ENCODE peak calls at places on chromosomes 11 and 22, in six cellular contexts. A is stimulated activated CD4-positive, alpha-beta T cell treated with anti-CD3 and anti-CD28 coated beads, Interleukin-4, amount 100 ng/mL, for 48 hours; W is WTC11; M is CD8-positive, alpha-beta memory T cell; H is anterior cingulate cortex; B is ELR. D is an unnamed sample.

GRCh38 chr11:113331988-113332387 is 17.6 kb downstream of the TTC12 start:
- DNase-seq in H (no peak), B (no peak), A (no peak), M (no peak), W (no peak), D (no peak)

GRCh38 chr22:25453557-25453956 is 110.9 kb upstream of the GRK3 start:
- DNase-seq in W (no peak), M (no peak), B (no peak), A (peak), H (no peak), D (no peak)

GRCh38 chr11:2912498-2912897 is 16.7 kb downstream of the PHLDA2 start:
- DNase-seq in H (no peak), A (no peak), B (peak), W (no peak), M (no peak), D (no peak)

GRCh38 chr11:76850815-76851214 is 9.9 kb upstream of the ACER3 start:
- DNase-seq in A (no peak), M (no peak), B (no peak), H (no peak), W (no peak), D (no peak)

GRCh38 chr22:45262931-45263789 is 21.6 kb upstream of the UPK3A start:
- DNase-seq in A (no peak), B (peak), M (no peak), H (no peak), W (no peak), D (no peak)

GRCh38 chr11:64186205-64187165 is 514 bp downstream of the STIP1 start:
- DNase-seq in W (no peak), H (no peak), B (peak), M (peak), A (no peak), D (no peak)

GRCh38 chr22:42313804-42314581 is 43.5 kb upstream of the TCF20 start:
- DNase-seq in A (no peak), W (peak), H (no peak), M (no peak), B (peak), D (no peak)

GRCh38 chr22:46582281-46582811 is 37.8 kb upstream of the GRAMD4 start:
- DNase-seq in W (no peak), H (no peak), M (no peak), A (no peak), B (no peak), D (no peak)